ENCODE peak calls at places on chromosomes 4 and X, in seven cellular contexts. O, P, Z, R, A, Y and B are unnamed samples.

GRCh38 chrX:19886888-19887531 is 390 bp downstream of the SH3KBP1 start:
- DNase-seq in O (no peak), A (peak), P (no peak), Y (no peak), Z (peak), R (peak), B (no peak)

GRCh38 chr4:38757945-38758344 is 24.8 kb downstream of the TLR10 start:
- DNase-seq in A (no peak), Y (no peak), Z (no peak), P (no peak), R (no peak), O (no peak), B (peak)

GRCh38 chrX:16882702-16883486 is 12.7 kb upstream of the RBBP7 start:
- DNase-seq in Y (no peak), A (peak), Z (peak), O (peak), R (peak), P (peak), B (peak)

GRCh38 chrX:150047818-150048217 is 109.5 kb upstream of the EOLA2 start:
- DNase-seq in Y (no peak), O (no peak), R (no peak), P (no peak), A (no peak), Z (no peak), B (no peak)

GRCh38 chrX:3811331-3812311 is 98.2 kb upstream of the PRKX start:
- DNase-seq in A (peak), P (peak), R (no peak), O (peak), Y (no peak), Z (no peak), B (peak)

GRCh38 chr4:5979981-5980380 is 38.2 kb downstream of the C4orf50 start:
- DNase-seq in A (no peak), P (no peak), R (no peak), Z (peak), Y (no peak), O (no peak), B (no peak)

GRCh38 chr4:98939892-98940298 is 11.0 kb upstream of the EIF4E start:
- DNase-seq in Z (no peak), O (peak), R (no peak), P (peak), Y (peak), A (peak), B (peak)

GRCh38 chrX:154603438-154604430 is 15.3 kb downstream of the CTAG1B start:
- DNase-seq in P (peak), A (peak), Z (peak), O (peak), R (no peak), Y (no peak), B (peak)

GRCh38 chrX:33134164-33134563 is 77.2 kb downstream of the DMD start:
- DNase-seq in R (no peak), Y (no peak), O (no peak), P (no peak), Z (no peak), A (no peak), B (peak)

DNA sequence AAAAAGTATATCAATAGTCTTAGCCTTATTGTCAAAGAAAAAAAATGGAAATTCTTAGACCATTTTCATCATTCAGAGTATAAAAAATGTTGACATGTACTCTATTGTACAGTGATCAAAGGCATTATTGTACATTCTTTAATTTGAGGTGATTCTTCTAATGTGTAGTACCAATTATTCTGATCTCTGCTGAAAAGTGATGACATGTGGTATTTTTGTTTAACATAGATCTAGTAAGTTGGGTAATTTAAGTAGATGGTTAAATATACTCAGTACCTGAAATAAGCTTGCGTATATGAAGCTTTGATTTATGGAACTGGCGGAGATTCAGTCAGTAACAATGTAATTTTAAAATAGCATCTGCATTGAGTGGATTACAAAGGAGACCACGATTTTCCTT is 5.1 kb downstream of the TENM3 start:
- DNase-seq in A (no peak), Z (no peak), R (no peak), Y (no peak), P (no peak), O (no peak), B (no peak)
- TF ChIP-seq CTCF in A (no peak), Z (no peak), R (no peak), Y (no peak), P (no peak), O (no peak), B (no peak)

GRCh38 chr4:186029731-186030421 is 39.1 kb upstream of the TLR3 start:
- DNase-seq in A (peak), P (peak), Z (peak), Y (peak), O (peak), R (peak), B (peak)
- H3K4me3 ChIP-seq in A (no peak), P (peak), Z (no peak), Y (no peak), O (peak), R (no peak), B (no peak)

GRCh38 chr4:163901305-163901704 is 406.8 kb downstream of the TMA16 start:
- DNase-seq in A (no peak), O (no peak), P (no peak), R (no peak), Y (no peak), Z (no peak), B (no peak)
- TF ChIP-seq CTCF in A (no peak), O (no peak), P (no peak), R (no peak), Y (no peak), Z (no peak), B (no peak)

DNA sequence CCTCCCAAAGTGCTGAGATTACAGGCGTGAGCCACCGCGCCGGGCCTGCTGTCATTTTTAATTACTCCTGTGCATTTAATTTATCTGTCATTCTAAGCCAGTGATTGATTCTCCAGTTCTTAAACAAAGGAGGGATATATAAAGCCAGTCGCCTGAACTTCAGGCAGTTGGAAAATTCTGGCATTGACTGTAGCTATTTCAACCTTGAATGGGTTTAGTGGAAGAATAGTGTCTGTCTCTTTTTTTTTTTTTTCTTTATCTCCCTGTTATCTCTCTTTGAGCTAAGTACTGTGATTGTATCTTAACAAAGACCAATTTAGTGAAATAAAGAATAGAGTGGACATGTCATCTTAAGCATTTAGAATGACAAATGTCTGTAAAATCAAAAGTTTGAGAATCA is 11.0 kb downstream of the NEIL3 start:
- DNase-seq in R (no peak), Z (no peak), O (no peak), Y (no peak), P (no peak), A (no peak), B (no peak)
- H3K4me3 ChIP-seq in R (no peak), Z (no peak), O (no peak), Y (no peak), P (no peak), A (no peak), B (no peak)

GRCh38 chr4:111883557-111883999 is 261.7 kb upstream of the FAM241A start:
- DNase-seq in Z (no peak), A (no peak), R (no peak), O (no peak), Y (no peak), P (peak), B (no peak)
- TF ChIP-seq CTCF in Z (no peak), A (no peak), R (no peak), O (no peak), Y (no peak), P (no peak), B (no peak)

DNA sequence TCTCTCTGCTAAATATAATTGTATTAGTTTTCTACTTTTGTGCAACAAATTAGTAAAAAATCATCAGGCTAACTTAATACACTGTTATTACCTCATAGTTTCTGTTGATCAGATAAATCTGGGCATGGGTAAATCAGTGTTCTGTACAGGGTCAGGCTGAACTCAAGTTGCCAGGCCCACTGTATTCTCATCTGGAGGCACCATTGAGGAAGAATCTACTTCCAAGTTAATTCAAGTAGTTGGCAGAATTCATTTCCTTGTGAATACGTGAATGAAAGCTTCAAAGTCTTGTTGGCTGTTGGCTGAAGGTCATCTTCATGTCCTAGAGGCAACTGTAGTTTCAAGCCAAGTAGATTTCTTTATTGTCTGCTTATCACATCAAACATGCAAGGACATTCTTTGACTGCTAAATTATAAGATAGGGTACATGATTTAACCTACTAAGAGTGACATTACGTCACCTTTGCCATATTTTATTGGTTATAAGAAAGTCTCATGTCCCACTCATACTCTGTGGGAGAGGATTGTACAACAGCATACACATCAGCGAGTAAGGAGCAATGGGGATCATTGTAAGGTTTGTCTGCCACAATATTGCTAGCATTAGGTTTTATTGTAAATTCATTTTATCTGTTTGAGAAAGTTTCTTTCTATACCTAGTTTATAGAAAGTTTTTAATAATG is 1219.0 kb downstream of the ARAP2 start:
- DNase-seq in A (no peak), P (no peak), R (no peak), Y (no peak), Z (no peak), O (no peak), B (no peak)
- H3K4me3 ChIP-seq in A (no peak), P (no peak), R (no peak), Y (no peak), Z (no peak), O (no peak), B (no peak)